ENCODE peak calls at places on chromosomes 4 and X, in nine cellular contexts. N is bronchial epithelial cell, Q is endothelial cell of umbilical vein, U is heart left ventricle, K is thoracic aorta, B is cardiac muscle cell, I is PC-3, H is hepatocyte, C is PC-9. W is an unnamed sample. For H3K36me3, the result is how much of the 10 kb centered on the place peaks cover.

GRCh38 chr4:127997534-127998388 is 32.6 kb downstream of the ABHD18 start:
- DNase-seq in N (peak), Q (no peak), U (no peak), K (no peak), B (peak), I (peak), H (no peak), C (no peak), W (no peak)

GRCh38 chr4:99655315-99656081 is 2.1 kb downstream of the C4orf54 start:
- DNase-seq in N (peak), Q (peak), U (peak), K (peak), B (peak), I (peak), H (no peak), C (peak), W (peak)

GRCh38 chrX:39202641-39203040 is 401.4 kb downstream of the MID1IP1 start:
- DNase-seq in N (no peak), Q (no peak), U (no peak), K (no peak), B (no peak), I (no peak), H (no peak), C (no peak), W (no peak)

GRCh38 chrX:45709381-45709780 is 508.7 kb upstream of the DIPK2B start:
- DNase-seq in N (peak), Q (no peak), U (no peak), K (no peak), B (no peak), I (peak), H (no peak), C (no peak), W (no peak)

GRCh38 chrX:67780694-67781109 is 236.9 kb downstream of the AR start:
- DNase-seq in N (peak), Q (peak), U (peak), K (peak), B (peak), I (peak), H (peak), C (peak), W (peak)

GRCh38 chrX:17377047-17377692 is 2.2 kb downstream of the NHS start:
- DNase-seq in N (peak), Q (peak), U (peak), K (no peak), B (peak), I (no peak), H (peak), C (peak), W (no peak)

GRCh38 chr4:79014230-79014629 is 75.0 kb upstream of the PAQR3 start:
- DNase-seq in N (no peak), Q (no peak), U (no peak), K (no peak), B (no peak), I (no peak), H (no peak), C (no peak), W (no peak)

GRCh38 chr4:66055999-66056398 is 385.7 kb upstream of the EPHA5 start:
- DNase-seq in N (peak), Q (no peak), U (no peak), K (no peak), B (no peak), I (no peak), H (no peak), C (no peak), W (no peak)

GRCh38 chr4:7756561-7757355 is 182.9 kb downstream of the AFAP1 start:
- DNase-seq in N (no peak), Q (no peak), U (no peak), K (no peak), B (no peak), I (no peak), H (no peak), C (no peak), W (no peak)

GRCh38 chrX:15915959-15916703 is 61.5 kb upstream of the AP1S2 start:
- DNase-seq in N (no peak), Q (no peak), U (peak), K (no peak), B (peak), I (no peak), H (no peak), C (no peak), W (no peak)

GRCh38 chr4:88759039-88759631 is 61.5 kb upstream of the NAP1L5 start:
- DNase-seq in N (peak), Q (peak), U (no peak), K (no peak), B (peak), I (no peak), H (peak), C (no peak), W (peak)

GRCh38 chrX:109842611-109843010 is 109.6 kb upstream of the ACSL4 start:
- DNase-seq in N (no peak), Q (no peak), U (no peak), K (no peak), B (peak), I (no peak), H (no peak), C (no peak), W (no peak)

GRCh38 chrX:139881130-139881529 is 51.7 kb downstream of the ATP11C start:
- DNase-seq in N (peak), Q (no peak), U (no peak), K (no peak), B (peak), I (no peak), H (no peak), C (no peak), W (peak)

GRCh38 chr4:177283167-177283566 is 26.5 kb upstream of the NEIL3 start:
- DNase-seq in N (peak), Q (no peak), U (no peak), K (no peak), B (peak), I (no peak), H (no peak), C (no peak), W (peak)

GRCh38 chrX:24081661-24082154 is 27.0 kb downstream of the EIF2S3 start:
- DNase-seq in N (peak), Q (peak), U (peak), K (no peak), B (peak), I (peak), H (peak), C (peak), W (peak)

GRCh38 chr4:180635276-180635675 is 1607.9 kb upstream of the TENM3 start:
- DNase-seq in N (no peak), Q (no peak), U (no peak), K (no peak), B (no peak), I (no peak), H (no peak), C (no peak), W (no peak)

GRCh38 chrX:18075603-18076002 is 145.1 kb downstream of the BEND2 start:
- DNase-seq in N (no peak), Q (no peak), U (no peak), K (no peak), B (no peak), I (no peak), H (no peak), C (no peak), W (no peak)

DNA sequence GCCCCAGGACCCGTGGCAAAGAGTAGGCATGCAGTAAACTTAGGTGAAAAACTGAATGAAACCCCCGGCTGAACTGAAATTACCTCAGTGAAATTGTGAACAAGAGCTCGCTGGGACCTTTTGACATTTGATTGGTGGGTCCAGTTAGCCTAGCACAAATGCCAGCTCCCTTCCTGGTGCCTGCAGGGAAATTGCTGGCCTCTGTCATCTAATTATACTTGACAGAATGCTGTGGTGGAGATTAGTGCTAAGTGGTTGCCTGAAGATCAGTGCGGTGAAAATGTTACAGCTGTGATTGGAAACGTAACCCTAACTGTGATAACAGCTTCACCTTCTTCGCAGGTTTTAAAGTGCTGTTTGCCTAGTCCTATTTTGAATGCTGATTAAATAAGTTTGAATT is 43.0 kb downstream of the ADD1 start:
- DNase-seq in N (no peak), Q (no peak), U (peak), K (no peak), B (no peak), I (no peak), H (no peak), C (no peak), W (no peak)
- H3K36me3 ChIP-seq in N (under half), Q (under half), U (half or more), K (under half), B (under half), I (under half), H (under half), C (under half), W (under half)

DNA sequence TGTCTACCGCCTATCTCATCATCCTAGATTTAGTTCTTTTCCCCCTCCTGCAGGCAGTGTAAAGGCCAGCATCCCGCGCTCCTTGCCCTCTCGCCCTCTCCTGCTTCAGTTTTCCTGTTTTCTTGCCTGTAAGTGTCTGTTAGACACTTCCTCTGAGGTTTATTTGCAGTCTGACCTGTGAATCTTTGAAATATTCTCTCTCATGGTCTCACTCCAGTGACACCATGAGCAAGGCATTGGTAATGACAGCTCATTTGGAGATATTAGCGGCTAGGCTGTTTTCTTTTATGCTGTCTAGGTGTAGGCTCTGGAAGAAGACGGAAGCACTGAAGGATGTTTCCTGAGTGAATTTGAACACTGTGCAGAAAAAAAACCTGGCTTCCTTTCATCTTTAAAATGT is 179.6 kb downstream of the KDR start:
- DNase-seq in N (no peak), Q (peak), U (no peak), K (no peak), B (no peak), I (peak), H (no peak), C (no peak), W (peak)
- TF ChIP-seq CTCF in N (no peak), Q (peak), U (peak), K (no peak), B (peak), I (peak), H (no peak), C (no peak), W (peak)

DNA sequence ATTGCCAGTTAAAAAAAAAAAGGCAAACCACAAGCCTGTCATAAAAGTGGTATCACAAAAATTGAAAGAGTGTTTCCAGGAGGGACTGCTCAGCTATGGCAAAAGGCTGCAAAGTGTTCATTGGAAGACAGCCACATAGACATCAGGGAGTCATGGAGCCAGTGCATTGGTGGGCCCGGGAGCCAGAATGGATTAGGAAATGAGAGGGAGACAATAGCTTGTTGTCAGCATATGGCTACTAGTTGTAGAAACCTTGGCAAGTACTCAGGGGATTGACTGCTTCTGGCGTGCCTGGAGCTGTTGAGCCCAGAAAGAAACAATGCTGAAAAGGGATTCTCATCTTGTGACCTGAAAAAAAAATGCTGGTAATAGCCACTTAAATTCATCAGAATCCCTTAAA is 5.0 kb downstream of the GAR1 start:
- DNase-seq in N (no peak), Q (no peak), U (no peak), K (no peak), B (peak), I (no peak), H (no peak), C (no peak), W (no peak)
- H3K36me3 ChIP-seq in N (under half), Q (under half), U (half or more), K (under half), B (under half), I (under half), H (under half), C (under half), W (under half)

DNA sequence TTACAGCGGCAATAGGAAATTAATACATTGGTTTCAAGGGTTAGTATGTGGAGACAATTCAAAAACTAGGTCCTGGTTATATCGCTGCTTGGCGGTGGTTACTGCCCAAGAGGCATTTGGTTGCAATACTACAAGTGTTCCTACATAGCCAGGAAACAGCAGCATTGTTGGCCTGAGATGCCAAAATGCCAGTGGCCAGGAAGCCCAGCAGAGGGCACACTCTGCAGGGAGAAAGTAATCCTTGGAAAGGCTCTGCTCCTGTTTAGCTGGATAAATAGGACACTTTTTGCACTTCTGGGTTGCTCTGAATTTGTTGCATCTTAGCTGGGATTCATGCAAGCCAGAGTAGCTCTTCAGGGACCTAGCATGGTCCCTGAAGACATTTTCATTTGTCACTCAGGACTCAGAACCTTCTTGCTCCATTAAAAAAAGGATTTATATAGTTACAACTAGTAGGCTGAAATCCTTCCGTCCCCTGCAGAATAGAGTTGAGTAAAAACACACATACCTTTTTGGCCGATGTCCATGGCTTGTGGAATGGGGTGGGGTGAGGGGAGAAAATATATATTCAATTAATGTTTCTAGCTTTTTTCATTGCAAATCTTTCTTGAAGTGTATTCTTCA is 8.1 kb upstream of the GPR119 start:
- DNase-seq in N (peak), Q (peak), U (no peak), K (no peak), B (peak), I (peak), H (peak), C (peak), W (peak)
- TF ChIP-seq CTCF in N (peak), Q (peak), U (peak), K (peak), B (peak), I (peak), H (peak), C (peak), W (peak)

GRCh38 chr4:1336079-1336478 is 10.9 kb upstream of the UVSSA start:
- DNase-seq in N (peak), Q (no peak), U (no peak), K (no peak), B (peak), I (no peak), H (no peak), C (peak), W (no peak)
- H3K36me3 ChIP-seq in N (half or more), Q (under half), U (half or more), K (under half), B (under half), I (under half), H (under half), C (under half), W (half or more)

GRCh38 chrX:97494756-97495372 is 611.2 kb downstream of the RPA4 start:
- DNase-seq in N (no peak), Q (no peak), U (no peak), K (no peak), B (no peak), I (no peak), H (no peak), C (no peak), W (no peak)

DNA sequence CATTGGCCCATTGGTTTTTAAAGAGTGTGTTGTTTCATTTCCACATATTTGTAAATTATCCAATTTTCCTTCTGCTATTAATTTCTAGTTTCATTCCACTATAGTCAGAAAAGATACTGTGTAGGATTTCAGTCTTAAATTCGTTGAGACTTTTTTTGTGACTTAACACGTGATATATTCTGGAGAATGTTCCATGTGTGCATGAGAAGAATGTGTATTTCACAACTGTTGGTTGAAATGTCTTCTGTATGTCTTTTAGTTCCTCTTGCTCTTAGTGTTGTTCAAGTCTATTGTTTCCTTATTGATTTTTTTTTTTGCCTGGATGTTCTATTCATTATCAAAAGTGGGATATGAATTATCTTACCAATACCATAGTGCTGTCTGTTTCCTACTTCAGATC is 606.9 kb downstream of the RPA4 start:
- DNase-seq in N (no peak), Q (no peak), U (no peak), K (no peak), B (no peak), I (no peak), H (no peak), C (no peak), W (no peak)
- TF ChIP-seq CTCF in N (no peak), Q (no peak), U (no peak), K (no peak), B (no peak), I (no peak), H (no peak), C (no peak), W (no peak)

GRCh38 chrX:65677954-65678469 is 10.6 kb downstream of the MSN start:
- DNase-seq in N (peak), Q (peak), U (peak), K (no peak), B (peak), I (peak), H (peak), C (peak), W (peak)

GRCh38 chrX:65686246-65686645 is 18.8 kb downstream of the MSN start:
- DNase-seq in N (no peak), Q (peak), U (no peak), K (no peak), B (no peak), I (no peak), H (no peak), C (no peak), W (no peak)

GRCh38 chrX:65685112-65685511 is 17.7 kb downstream of the MSN start:
- DNase-seq in N (no peak), Q (no peak), U (no peak), K (no peak), B (no peak), I (no peak), H (no peak), C (no peak), W (no peak)

GRCh38 chrX:65679071-65679540 is 11.7 kb downstream of the MSN start:
- DNase-seq in N (peak), Q (peak), U (no peak), K (no peak), B (no peak), I (peak), H (no peak), C (peak), W (no peak)

GRCh38 chrX:65681810-65682209 is 14.4 kb downstream of the MSN start:
- DNase-seq in N (no peak), Q (no peak), U (no peak), K (no peak), B (no peak), I (no peak), H (no peak), C (no peak), W (no peak)
- H3K36me3 ChIP-seq in N (under half), Q (under half), U (under half), K (under half), B (under half), I (under half), H (under half), C (under half), W (under half)